ENCODE peak calls at places on chromosome 9, in seven cellular contexts. One of them, this sample, is unnamed.

GRCh38 chr9:2087500-2088313 is 72.6 kb downstream of the SMARCA2 start:
- DNase-seq in BJ: no peak
- DNase-seq in PC-3: peak; percentile 53
- DNase-seq in IMR-90: peak; percentile 52
- DNase-seq in upper lobe of left lung: no peak
- DNase-seq in choroid plexus epithelial cell: peak; percentile 59
- DNase-seq in cardiac fibroblast: peak; percentile 70
- DNase-seq in this sample: no peak

GRCh38 chr9:89226076-89226475 is 47.5 kb upstream of the SHC3 start:
- DNase-seq in BJ: no peak
- DNase-seq in cardiac fibroblast: peak; percentile 14
- DNase-seq in upper lobe of left lung: no peak
- DNase-seq in choroid plexus epithelial cell: peak; percentile 81
- DNase-seq in IMR-90: peak; percentile 51
- DNase-seq in PC-3: no peak
- DNase-seq in this sample: no peak

GRCh38 chr9:86333651-86334050 is 20.6 kb downstream of the TUT7 start:
- DNase-seq in IMR-90: no peak
- DNase-seq in choroid plexus epithelial cell: no peak
- DNase-seq in cardiac fibroblast: no peak
- DNase-seq in PC-3: no peak
- DNase-seq in BJ: no peak
- DNase-seq in upper lobe of left lung: no peak
- DNase-seq in this sample: no peak

GRCh38 chr9:109251080-109251775 is 69.6 kb downstream of the EPB41L4B start:
- DNase-seq in cardiac fibroblast: peak; percentile 83
- DNase-seq in choroid plexus epithelial cell: peak; percentile 74
- DNase-seq in BJ: no peak
- DNase-seq in upper lobe of left lung: peak; percentile 51
- DNase-seq in PC-3: peak; percentile 94
- DNase-seq in IMR-90: peak; percentile 65
- DNase-seq in this sample: no peak

GRCh38 chr9:133528887-133529262 is 4.1 kb upstream of the MYMK start:
- DNase-seq in PC-3: no peak
- DNase-seq in choroid plexus epithelial cell: no peak
- DNase-seq in upper lobe of left lung: no peak
- DNase-seq in IMR-90: no peak
- DNase-seq in cardiac fibroblast: no peak
- DNase-seq in BJ: no peak
- DNase-seq in this sample: no peak

GRCh38 chr9:129608561-129609481 is 12.1 kb downstream of the C9orf50 start:
- DNase-seq in IMR-90: no peak
- DNase-seq in choroid plexus epithelial cell: no peak
- DNase-seq in PC-3: no peak
- DNase-seq in cardiac fibroblast: no peak
- DNase-seq in BJ: no peak
- DNase-seq in upper lobe of left lung: no peak
- DNase-seq in this sample: no peak

GRCh38 chr9:73239868-73240267 is 88.2 kb downstream of the ANXA1 start:
- DNase-seq in IMR-90: no peak
- DNase-seq in cardiac fibroblast: no peak
- DNase-seq in choroid plexus epithelial cell: peak; percentile 21
- DNase-seq in BJ: no peak
- DNase-seq in PC-3: no peak
- DNase-seq in upper lobe of left lung: no peak
- DNase-seq in this sample: no peak

GRCh38 chr9:69919461-69920061 is 98.9 kb downstream of the CFAP95 start:
- DNase-seq in choroid plexus epithelial cell: peak; percentile 83
- DNase-seq in IMR-90: peak; percentile 74
- DNase-seq in PC-3: peak; percentile 63
- DNase-seq in BJ: no peak
- DNase-seq in upper lobe of left lung: no peak
- DNase-seq in cardiac fibroblast: peak; percentile 82
- DNase-seq in this sample: no peak

GRCh38 chr9:19456996-19457693 is 48.3 kb downstream of the ACER2 start:
- DNase-seq in IMR-90: peak; percentile 75
- DNase-seq in choroid plexus epithelial cell: peak; percentile 86
- DNase-seq in cardiac fibroblast: peak; percentile 86
- DNase-seq in BJ: no peak
- DNase-seq in PC-3: peak; percentile 82
- DNase-seq in upper lobe of left lung: peak; percentile 65
- DNase-seq in this sample: peak; percentile 32

GRCh38 chr9:73200694-73201432 is 49.2 kb downstream of the ANXA1 start:
- DNase-seq in cardiac fibroblast: peak; percentile 62
- DNase-seq in choroid plexus epithelial cell: peak; percentile 63
- DNase-seq in upper lobe of left lung: no peak
- DNase-seq in PC-3: peak; percentile 68
- DNase-seq in IMR-90: peak; percentile 23
- DNase-seq in BJ: no peak
- DNase-seq in this sample: no peak

GRCh38 chr9:136119259-136120118 is 814 bp upstream of the TMEM250 start:
- DNase-seq in upper lobe of left lung: no peak
- DNase-seq in cardiac fibroblast: peak; percentile 35
- DNase-seq in IMR-90: peak; percentile 19
- DNase-seq in BJ: no peak
- DNase-seq in choroid plexus epithelial cell: peak; percentile 37
- DNase-seq in PC-3: peak; percentile 13
- DNase-seq in this sample: no peak

GRCh38 chr9:107895524-107896001 is 406.0 kb upstream of the KLF4 start:
- DNase-seq in PC-3: no peak
- DNase-seq in IMR-90: peak; percentile 50
- DNase-seq in BJ: no peak
- DNase-seq in choroid plexus epithelial cell: no peak
- DNase-seq in cardiac fibroblast: no peak
- DNase-seq in upper lobe of left lung: no peak
- DNase-seq in this sample: no peak

GRCh38 chr9:121281614-121282291 is 13.8 kb downstream of the GSN start:
- DNase-seq in choroid plexus epithelial cell: peak; percentile 63
- DNase-seq in cardiac fibroblast: peak; percentile 81
- DNase-seq in PC-3: peak; percentile 93
- DNase-seq in BJ: no peak
- DNase-seq in IMR-90: peak; percentile 65
- DNase-seq in upper lobe of left lung: peak; percentile 95
- DNase-seq in this sample: no peak

GRCh38 chr9:117957267-117957666 is 253.1 kb downstream of the TLR4 start:
- DNase-seq in IMR-90: no peak
- DNase-seq in PC-3: no peak
- DNase-seq in upper lobe of left lung: peak; percentile 36
- DNase-seq in choroid plexus epithelial cell: no peak
- DNase-seq in BJ: no peak
- DNase-seq in cardiac fibroblast: no peak
- DNase-seq in this sample: no peak

GRCh38 chr9:83334320-83334719 is 203.9 kb downstream of the FRMD3 start:
- DNase-seq in IMR-90: peak; percentile 50
- DNase-seq in choroid plexus epithelial cell: peak; percentile 94
- DNase-seq in upper lobe of left lung: peak; percentile 81
- DNase-seq in cardiac fibroblast: peak; percentile 94
- DNase-seq in PC-3: peak; percentile 75
- DNase-seq in BJ: peak; percentile 40
- DNase-seq in this sample: peak; percentile 58
- TF ChIP-seq CTCF in IMR-90: peak; percentile 64
- TF ChIP-seq CTCF in choroid plexus epithelial cell: peak; percentile 96
- TF ChIP-seq CTCF in upper lobe of left lung: peak; percentile 77
- TF ChIP-seq CTCF in cardiac fibroblast: peak; percentile 92
- TF ChIP-seq CTCF in PC-3: peak; percentile 87
- TF ChIP-seq CTCF in BJ: peak; percentile 84
- TF ChIP-seq CTCF in this sample: peak; percentile 75

GRCh38 chr9:31601666-31602065 is 782.8 kb upstream of the ACO1 start:
- DNase-seq in BJ: no peak
- DNase-seq in upper lobe of left lung: no peak
- DNase-seq in PC-3: no peak
- DNase-seq in cardiac fibroblast: no peak
- DNase-seq in choroid plexus epithelial cell: no peak
- DNase-seq in IMR-90: no peak
- DNase-seq in this sample: no peak

GRCh38 chr9:31605164-31605563 is 779.3 kb upstream of the ACO1 start:
- DNase-seq in choroid plexus epithelial cell: no peak
- DNase-seq in PC-3: no peak
- DNase-seq in upper lobe of left lung: no peak
- DNase-seq in BJ: no peak
- DNase-seq in IMR-90: no peak
- DNase-seq in cardiac fibroblast: no peak
- DNase-seq in this sample: no peak

GRCh38 chr9:31606678-31607077 is 777.8 kb upstream of the ACO1 start:
- DNase-seq in cardiac fibroblast: no peak
- DNase-seq in BJ: no peak
- DNase-seq in PC-3: no peak
- DNase-seq in upper lobe of left lung: no peak
- DNase-seq in IMR-90: no peak
- DNase-seq in choroid plexus epithelial cell: no peak
- DNase-seq in this sample: no peak

GRCh38 chr9:31608413-31608812 is 776.0 kb upstream of the ACO1 start:
- DNase-seq in BJ: no peak
- DNase-seq in choroid plexus epithelial cell: peak; percentile 47
- DNase-seq in cardiac fibroblast: peak; percentile 52
- DNase-seq in upper lobe of left lung: no peak
- DNase-seq in IMR-90: no peak
- DNase-seq in PC-3: peak; percentile 12
- DNase-seq in this sample: no peak

DNA sequence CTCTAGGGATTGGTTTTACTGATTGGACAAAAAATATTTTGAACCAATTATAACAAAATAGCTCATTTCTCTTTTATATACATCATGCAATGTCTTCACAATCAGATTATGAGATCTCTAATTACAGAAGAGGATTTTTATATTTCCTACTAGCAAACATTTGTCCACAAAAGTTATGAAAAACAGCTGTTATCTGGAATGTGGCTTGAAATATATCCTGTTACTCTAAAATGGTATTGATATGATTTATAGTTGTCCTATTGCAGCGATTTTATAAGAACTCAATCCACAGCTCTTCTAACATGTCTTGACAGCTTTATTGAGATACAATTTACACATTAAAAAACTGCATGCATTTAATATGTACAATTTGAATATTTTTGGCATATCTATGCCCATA is 779.9 kb upstream of the ACO1 start:
- DNase-seq in PC-3: no peak
- DNase-seq in choroid plexus epithelial cell: no peak
- DNase-seq in BJ: no peak
- DNase-seq in IMR-90: no peak
- DNase-seq in cardiac fibroblast: no peak
- DNase-seq in upper lobe of left lung: no peak
- DNase-seq in this sample: no peak
- TF ChIP-seq CTCF in PC-3: no peak
- TF ChIP-seq CTCF in choroid plexus epithelial cell: no peak
- TF ChIP-seq CTCF in BJ: no peak
- TF ChIP-seq CTCF in IMR-90: no peak
- TF ChIP-seq CTCF in cardiac fibroblast: no peak
- TF ChIP-seq CTCF in upper lobe of left lung: no peak
- TF ChIP-seq CTCF in this sample: no peak

GRCh38 chr9:90873422-90873821 is 71.8 kb downstream of the SYK start:
- DNase-seq in BJ: no peak
- DNase-seq in choroid plexus epithelial cell: no peak
- DNase-seq in upper lobe of left lung: no peak
- DNase-seq in PC-3: no peak
- DNase-seq in cardiac fibroblast: no peak
- DNase-seq in IMR-90: no peak
- DNase-seq in this sample: no peak

GRCh38 chr9:90874194-90874593 is 72.6 kb downstream of the SYK start:
- DNase-seq in upper lobe of left lung: no peak
- DNase-seq in PC-3: no peak
- DNase-seq in cardiac fibroblast: no peak
- DNase-seq in IMR-90: no peak
- DNase-seq in choroid plexus epithelial cell: no peak
- DNase-seq in BJ: no peak
- DNase-seq in this sample: no peak

GRCh38 chr9:90870646-90871326 is 69.2 kb downstream of the SYK start:
- DNase-seq in PC-3: peak; percentile 59
- DNase-seq in IMR-90: peak; percentile 44
- DNase-seq in BJ: peak; percentile 2
- DNase-seq in choroid plexus epithelial cell: peak; percentile 69
- DNase-seq in upper lobe of left lung: no peak
- DNase-seq in cardiac fibroblast: peak; percentile 63
- DNase-seq in this sample: no peak

GRCh38 chr9:90872835-90873294 is 71.2 kb downstream of the SYK start:
- DNase-seq in PC-3: no peak
- DNase-seq in IMR-90: no peak
- DNase-seq in BJ: no peak
- DNase-seq in upper lobe of left lung: no peak
- DNase-seq in choroid plexus epithelial cell: no peak
- DNase-seq in cardiac fibroblast: no peak
- DNase-seq in this sample: no peak

GRCh38 chr9:90871327-90871935 is 69.8 kb downstream of the SYK start:
- DNase-seq in upper lobe of left lung: no peak
- DNase-seq in PC-3: no peak
- DNase-seq in BJ: no peak
- DNase-seq in choroid plexus epithelial cell: no peak
- DNase-seq in IMR-90: no peak
- DNase-seq in cardiac fibroblast: no peak
- DNase-seq in this sample: no peak
- TF ChIP-seq CTCF in upper lobe of left lung: no peak
- TF ChIP-seq CTCF in PC-3: no peak
- TF ChIP-seq CTCF in BJ: no peak
- TF ChIP-seq CTCF in choroid plexus epithelial cell: no peak
- TF ChIP-seq CTCF in IMR-90: no peak
- TF ChIP-seq CTCF in cardiac fibroblast: no peak
- TF ChIP-seq CTCF in this sample: peak; percentile 30

GRCh38 chr9:110832916-110833315 is 164.3 kb downstream of the MUSK start:
- DNase-seq in IMR-90: no peak
- DNase-seq in upper lobe of left lung: no peak
- DNase-seq in choroid plexus epithelial cell: no peak
- DNase-seq in PC-3: no peak
- DNase-seq in cardiac fibroblast: no peak
- DNase-seq in BJ: no peak
- DNase-seq in this sample: no peak

GRCh38 chr9:110830495-110830894 is 161.9 kb downstream of the MUSK start:
- DNase-seq in cardiac fibroblast: no peak
- DNase-seq in BJ: no peak
- DNase-seq in choroid plexus epithelial cell: no peak
- DNase-seq in IMR-90: no peak
- DNase-seq in PC-3: no peak
- DNase-seq in upper lobe of left lung: no peak
- DNase-seq in this sample: no peak

GRCh38 chr9:110828148-110828730 is 159.6 kb downstream of the MUSK start:
- DNase-seq in IMR-90: peak; percentile 75
- DNase-seq in PC-3: no peak
- DNase-seq in cardiac fibroblast: peak; percentile 58
- DNase-seq in upper lobe of left lung: no peak
- DNase-seq in choroid plexus epithelial cell: peak; percentile 64
- DNase-seq in BJ: no peak
- DNase-seq in this sample: no peak
- TF ChIP-seq CTCF in IMR-90: no peak
- TF ChIP-seq CTCF in PC-3: no peak
- TF ChIP-seq CTCF in cardiac fibroblast: no peak
- TF ChIP-seq CTCF in upper lobe of left lung: no peak
- TF ChIP-seq CTCF in choroid plexus epithelial cell: no peak
- TF ChIP-seq CTCF in BJ: no peak
- TF ChIP-seq CTCF in this sample: no peak

GRCh38 chr9:38000332-38000731 is 68.7 kb downstream of the SHB start:
- DNase-seq in cardiac fibroblast: no peak
- DNase-seq in upper lobe of left lung: no peak
- DNase-seq in BJ: no peak
- DNase-seq in IMR-90: no peak
- DNase-seq in PC-3: no peak
- DNase-seq in choroid plexus epithelial cell: no peak
- DNase-seq in this sample: no peak
- TF ChIP-seq CTCF in cardiac fibroblast: no peak
- TF ChIP-seq CTCF in upper lobe of left lung: no peak
- TF ChIP-seq CTCF in BJ: no peak
- TF ChIP-seq CTCF in IMR-90: no peak
- TF ChIP-seq CTCF in PC-3: peak; percentile 43
- TF ChIP-seq CTCF in choroid plexus epithelial cell: no peak
- TF ChIP-seq CTCF in this sample: no peak

GRCh38 chr9:10479172-10479571 is 133.6 kb downstream of the PTPRD start:
- DNase-seq in choroid plexus epithelial cell: peak; percentile 7
- DNase-seq in cardiac fibroblast: no peak
- DNase-seq in PC-3: peak; percentile 17
- DNase-seq in BJ: no peak
- DNase-seq in upper lobe of left lung: no peak
- DNase-seq in IMR-90: no peak
- DNase-seq in this sample: no peak
- TF ChIP-seq CTCF in choroid plexus epithelial cell: peak; percentile 29
- TF ChIP-seq CTCF in cardiac fibroblast: peak; percentile 17
- TF ChIP-seq CTCF in PC-3: peak; percentile 55
- TF ChIP-seq CTCF in BJ: no peak
- TF ChIP-seq CTCF in upper lobe of left lung: no peak
- TF ChIP-seq CTCF in IMR-90: no peak
- TF ChIP-seq CTCF in this sample: no peak